ENCODE peak calls at places on chromosomes 2 and 18, in six cellular contexts. O is NT2/D1, G is tibial artery, Z is trophoblast cell, X is endothelial cell of umbilical vein, D is body of pancreas. A is an unnamed sample.

GRCh38 chr18:1014951-1015627 is 110.4 kb downstream of the ADCYAP1 start:
- DNase-seq in O (peak; percentile 23), G (no peak), Z (no peak), X (peak; percentile 13), D (no peak), A (no peak)

GRCh38 chr2:109422071-109422757 is 191.6 kb downstream of the SEPTIN10 start:
- DNase-seq in O (no peak), G (no peak), Z (no peak), X (no peak), D (no peak), A (no peak)

GRCh38 chr2:178756843-178757242 is 50.4 kb downstream of the TTN start:
- DNase-seq in O (no peak), G (no peak), Z (peak; percentile 11), X (no peak), D (no peak), A (no peak)

GRCh38 chr18:41351430-41351829 is 603.6 kb upstream of the PIK3C3 start:
- DNase-seq in O (no peak), G (no peak), Z (no peak), X (no peak), D (no peak), A (no peak)

GRCh38 chr18:79988925-79989361 is 580 bp upstream of the TXNL4A start:
- DNase-seq in O (no peak), G (no peak), Z (peak; percentile 25), X (no peak), D (peak; percentile 51), A (no peak)

GRCh38 chr18:47247833-47248609 is 3.4 kb downstream of the SKOR2 start:
- DNase-seq in O (no peak), G (no peak), Z (no peak), X (no peak), D (no peak), A (no peak)

GRCh38 chr2:168632733-168633132 is 169.7 kb upstream of the NOSTRIN start:
- DNase-seq in O (no peak), G (no peak), Z (no peak), X (peak; percentile 85), D (no peak), A (no peak)

GRCh38 chr2:109421101-109421500 is 192.7 kb downstream of the SEPTIN10 start:
- DNase-seq in O (no peak), G (no peak), Z (no peak), X (no peak), D (no peak), A (peak; percentile 1)

GRCh38 chr2:174120346-174120745 is 128.0 kb downstream of the OLA1 start:
- DNase-seq in O (no peak), G (no peak), Z (no peak), X (peak; percentile 73), D (no peak), A (no peak)

GRCh38 chr2:168156661-168157060 is 90.7 kb downstream of the STK39 start:
- DNase-seq in O (no peak), G (no peak), Z (no peak), X (no peak), D (no peak), A (peak; percentile 47)

GRCh38 chr2:218046234-218046633 is 22.8 kb upstream of the RUFY4 start:
- DNase-seq in O (no peak), G (no peak), Z (no peak), X (no peak), D (no peak), A (no peak)

GRCh38 chr2:217790195-217790594 is 212.6 kb downstream of the TNS1 start:
- DNase-seq in O (no peak), G (no peak), Z (no peak), X (no peak), D (no peak), A (no peak)

GRCh38 chr18:8705280-8705940 is at the start of gene MTCL1:
- DNase-seq in O (no peak), G (no peak), Z (no peak), X (peak; percentile 51), D (peak; percentile 41), A (peak; percentile 66)

GRCh38 chr2:85541753-85542457 is 2.9 kb downstream of the MAT2A start:
- DNase-seq in O (no peak), G (no peak), Z (no peak), X (no peak), D (no peak), A (no peak)

GRCh38 chr18:49008156-49008555 is 57.4 kb upstream of the SMAD7 start:
- DNase-seq in O (no peak), G (no peak), Z (no peak), X (no peak), D (no peak), A (no peak)

GRCh38 chr2:30670453-30670852 is 136.8 kb downstream of the CAPN13 start:
- DNase-seq in O (no peak), G (no peak), Z (no peak), X (no peak), D (no peak), A (no peak)

GRCh38 chr18:26960901-26961300 is 95.4 kb upstream of the AQP4 start:
- DNase-seq in O (no peak), G (no peak), Z (no peak), X (no peak), D (no peak), A (no peak)

GRCh38 chr2:15675456-15676195 is 84.0 kb downstream of the DDX1 start:
- DNase-seq in O (no peak), G (no peak), Z (no peak), X (no peak), D (no peak), A (no peak)

GRCh38 chr2:46982356-46983064 is 66.9 kb upstream of the MCFD2 start:
- DNase-seq in O (no peak), G (no peak), Z (no peak), X (no peak), D (no peak), A (no peak)
- H3K4me1 ChIP-seq in O (peaks cover 24% of the 10 kb centered on the region), G (peaks cover 45% of the 10 kb centered on the region), Z (peaks cover 33% of the 10 kb centered on the region), X (peaks cover 44% of the 10 kb centered on the region), D (peaks cover 76% of the 10 kb centered on the region), A (peaks cover 36% of the 10 kb centered on the region)

DNA sequence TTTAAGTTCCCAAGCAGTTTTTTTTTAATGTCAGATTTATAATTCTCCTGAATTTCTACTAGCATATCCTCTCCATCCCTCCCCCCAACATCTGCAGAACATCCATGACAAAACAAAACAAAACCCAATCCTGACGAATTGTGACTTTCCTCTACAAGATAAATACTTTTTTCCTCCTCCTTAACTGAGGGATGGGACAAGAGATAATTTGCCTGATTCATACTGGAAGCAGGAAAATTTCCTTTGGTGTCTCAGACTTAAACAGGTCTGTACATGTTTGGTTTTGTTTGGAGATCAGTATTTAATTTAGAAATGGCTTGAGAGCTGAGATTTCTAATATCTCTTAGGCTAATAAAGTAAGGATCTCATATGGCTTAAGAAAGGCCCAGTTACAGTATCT is 2.2 kb downstream of the CAVIN2 start:
- DNase-seq in O (no peak), G (no peak), Z (no peak), X (no peak), D (no peak), A (no peak)
- H3K4me1 ChIP-seq in O (peaks cover 6% of the 10 kb centered on the region), G (peaks cover 20% of the 10 kb centered on the region), Z (no peaks in the 10 kb centered on the region), X (peaks cover 41% of the 10 kb centered on the region), D (peaks cover 20% of the 10 kb centered on the region), A (no peaks in the 10 kb centered on the region)

DNA sequence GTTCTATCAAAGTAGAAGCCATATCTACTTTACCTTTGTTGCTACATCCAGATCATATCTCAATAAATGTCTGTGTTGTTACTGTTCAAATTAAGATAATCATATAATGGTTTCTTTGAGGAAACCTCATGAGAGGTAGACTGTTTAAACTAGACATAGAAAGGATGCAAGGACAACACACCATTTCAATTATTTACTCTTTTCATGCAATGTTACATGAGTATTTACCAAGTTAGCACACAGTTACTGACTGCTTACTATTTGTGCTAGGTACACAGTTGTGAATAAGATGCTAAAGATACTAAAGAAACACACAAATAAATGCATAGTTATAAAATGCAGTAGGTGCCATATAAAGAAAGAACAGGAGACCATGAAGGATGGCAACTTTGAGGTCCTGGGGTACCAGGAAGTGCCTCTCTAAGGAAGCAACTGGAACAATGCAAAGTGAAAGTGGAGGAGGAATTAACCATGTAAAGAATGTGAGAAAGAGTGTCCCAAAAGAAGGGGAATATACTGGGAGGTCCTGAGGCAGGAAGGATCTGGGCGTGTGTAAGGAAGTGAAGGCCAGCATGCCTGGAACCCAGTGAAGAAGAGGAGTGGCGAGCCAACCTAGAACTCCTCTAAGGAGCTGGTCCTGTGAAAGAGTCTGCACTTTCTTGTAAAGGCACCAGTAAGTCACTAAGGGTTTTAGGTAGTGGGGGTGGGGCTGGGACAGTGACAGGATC is 39.4 kb downstream of the RBMS1 start:
- DNase-seq in O (no peak), G (no peak), Z (no peak), X (peak; percentile 35), D (no peak), A (no peak)
- H3K4me1 ChIP-seq in O (no peaks in the 10 kb centered on the region), G (peaks cover 4% of the 10 kb centered on the region), Z (peaks cover 3% of the 10 kb centered on the region), X (peaks cover 23% of the 10 kb centered on the region), D (peaks cover 5% of the 10 kb centered on the region), A (peaks cover 4% of the 10 kb centered on the region)

DNA sequence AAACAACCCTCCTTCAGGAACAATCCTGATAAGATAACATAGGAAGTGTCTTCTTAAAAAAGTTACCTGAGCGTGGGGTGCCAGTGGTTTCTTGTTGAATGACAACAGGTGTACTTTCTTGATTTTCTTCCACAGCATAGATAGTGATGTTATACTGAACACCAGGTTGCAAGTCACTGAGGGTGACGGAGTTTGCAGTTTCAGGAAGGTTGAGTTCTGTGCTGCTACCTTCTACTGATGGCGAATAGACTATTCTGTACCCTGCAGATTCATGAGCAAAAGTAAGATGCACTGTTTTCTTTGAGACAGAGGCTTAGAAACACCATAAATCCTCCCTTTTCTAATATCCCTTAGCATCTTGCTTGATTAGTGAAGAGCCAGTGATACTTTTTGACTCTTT is 28.8 kb downstream of the FN1 start:
- DNase-seq in O (no peak), G (no peak), Z (no peak), X (no peak), D (no peak), A (no peak)
- H3K4me1 ChIP-seq in O (no peaks in the 10 kb centered on the region), G (peaks cover 6% of the 10 kb centered on the region), Z (peaks cover 2% of the 10 kb centered on the region), X (peaks cover 18% of the 10 kb centered on the region), D (no peaks in the 10 kb centered on the region), A (no peaks in the 10 kb centered on the region)

GRCh38 chr2:45816273-45816672 is 164.8 kb downstream of the PRKCE start:
- DNase-seq in O (no peak), G (peak; percentile 47), Z (no peak), X (no peak), D (peak; percentile 67), A (no peak)

GRCh38 chr2:45814528-45814927 is 163.1 kb downstream of the PRKCE start:
- DNase-seq in O (no peak), G (no peak), Z (no peak), X (no peak), D (no peak), A (no peak)

GRCh38 chr2:45814951-45815621 is 163.6 kb downstream of the PRKCE start:
- DNase-seq in O (peak; percentile 55), G (no peak), Z (no peak), X (no peak), D (no peak), A (no peak)

GRCh38 chr2:45812039-45812500 is 160.6 kb downstream of the PRKCE start:
- DNase-seq in O (no peak), G (no peak), Z (peak; percentile 66), X (peak; percentile 56), D (no peak), A (no peak)

DNA sequence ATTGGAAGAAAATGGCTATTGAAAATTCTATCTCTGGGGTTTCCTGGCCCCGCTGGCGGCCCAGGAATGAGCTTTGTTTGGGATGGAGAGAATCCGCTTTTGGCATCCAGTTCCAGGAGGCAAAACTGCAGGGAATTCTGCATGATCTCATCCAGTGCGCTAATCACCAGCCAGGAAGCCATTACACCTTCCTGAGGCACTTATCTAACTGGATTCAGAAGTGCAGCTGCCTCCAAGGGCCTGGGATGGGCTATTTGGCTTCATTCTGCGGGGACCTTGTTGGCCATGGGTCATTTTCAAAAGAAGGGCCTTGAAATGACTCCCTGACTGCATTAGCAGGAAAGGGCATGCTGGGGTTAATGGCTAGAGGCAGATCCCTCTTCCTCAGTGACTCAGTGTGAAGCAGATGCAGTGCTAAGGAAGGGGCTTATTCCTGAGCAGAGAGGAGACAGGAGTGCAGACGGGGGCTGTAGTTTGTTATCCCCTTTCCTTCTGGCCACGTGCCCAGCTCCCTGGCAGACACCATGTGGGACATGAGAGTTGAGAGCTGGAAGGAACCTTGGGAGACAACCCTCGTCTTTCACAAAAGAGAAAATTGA is 161.6 kb downstream of the PRKCE start:
- DNase-seq in O (no peak), G (no peak), Z (peak; percentile 59), X (peak; percentile 98), D (no peak), A (no peak)
- H3K4me1 ChIP-seq in O (peaks cover 11% of the 10 kb centered on the region), G (peaks cover 3% of the 10 kb centered on the region), Z (peaks cover 25% of the 10 kb centered on the region), X (peaks cover 39% of the 10 kb centered on the region), D (peaks cover 40% of the 10 kb centered on the region), A (no peaks in the 10 kb centered on the region)

A was measured in mucosa of descending colon.